ENCODE peak calls at places on chromosomes 5 and 9, in seven cellular contexts. K is bronchial epithelial cell, I is IMR-90, H is fibroblast of pulmonary artery, F is PC-9, Q is H9, D is fibroblast of mammary gland. Z is an unnamed sample.

GRCh38 chr5:175478384-175479124 is at the start of gene SFXN1:
- DNase-seq in K (peak), F (peak), I (peak), D (peak), Q (peak), H (peak), Z (peak)

GRCh38 chr5:134075102-134075501 is 39.4 kb upstream of the TCF7 start:
- DNase-seq in I (no peak), H (no peak), Q (no peak), D (no peak), F (no peak), K (no peak), Z (no peak)

GRCh38 chr9:121837113-121838010 is 185.9 kb downstream of the DAB2IP start:
- DNase-seq in I (peak), K (no peak), D (peak), H (peak), Q (no peak), F (no peak), Z (peak)

GRCh38 chr5:90418214-90418613 is 8.7 kb upstream of the CETN3 start:
- DNase-seq in F (no peak), I (no peak), Q (no peak), H (no peak), D (no peak), K (no peak), Z (no peak)

GRCh38 chr5:1352231-1352825 is 7.4 kb upstream of the CLPTM1L start:
- DNase-seq in K (no peak), H (no peak), F (no peak), Q (no peak), D (no peak), I (no peak), Z (no peak)

GRCh38 chr5:37492778-37493555 is 113.8 kb downstream of the WDR70 start:
- DNase-seq in D (no peak), F (no peak), H (no peak), I (no peak), Q (no peak), K (no peak), Z (no peak)

GRCh38 chr9:131420913-131421312 is 27.0 kb downstream of the PRRC2B start:
- DNase-seq in Q (no peak), K (peak), F (no peak), H (peak), I (peak), D (peak), Z (no peak)

GRCh38 chr5:5340206-5340729 is 82.2 kb upstream of the ICE1 start:
- DNase-seq in I (peak), K (peak), D (peak), F (peak), Q (peak), H (peak), Z (peak)

GRCh38 chr9:130039504-130040147 is 3.4 kb downstream of the FNBP1 start:
- DNase-seq in D (no peak), I (no peak), Q (no peak), H (no peak), K (no peak), F (no peak), Z (no peak)

GRCh38 chr9:35726876-35727438 is 5.0 kb downstream of the TLN1 start:
- DNase-seq in H (peak), F (no peak), Q (peak), D (peak), K (no peak), I (peak), Z (no peak)

GRCh38 chr9:88971131-88971960 is 19.9 kb upstream of the S1PR3 start:
- DNase-seq in F (no peak), Q (no peak), D (no peak), H (no peak), K (no peak), I (no peak), Z (peak)

GRCh38 chr5:173451031-173451430 is 122.8 kb upstream of the STC2 start:
- DNase-seq in D (peak), F (no peak), I (peak), H (peak), Q (peak), K (no peak), Z (peak)
- TF ChIP-seq CTCF in D (peak), F (peak), I (peak), H (peak), Q (peak), K (peak), Z (peak)

GRCh38 chr5:58893551-58893950 is 310.7 kb downstream of the RAB3C start:
- DNase-seq in K (peak), F (no peak), I (no peak), Q (no peak), D (no peak), H (no peak), Z (no peak)

GRCh38 chr5:58890265-58890664 is 307.4 kb downstream of the RAB3C start:
- DNase-seq in F (no peak), D (no peak), Q (no peak), I (no peak), H (no peak), K (no peak), Z (no peak)

GRCh38 chr5:58891971-58892343 is 309.1 kb downstream of the RAB3C start:
- DNase-seq in D (no peak), K (no peak), H (no peak), F (no peak), Q (no peak), I (no peak), Z (no peak)

GRCh38 chr5:58887721-58888409 is 305.0 kb downstream of the RAB3C start:
- DNase-seq in Q (no peak), H (peak), D (peak), K (no peak), I (peak), F (no peak), Z (no peak)

DNA sequence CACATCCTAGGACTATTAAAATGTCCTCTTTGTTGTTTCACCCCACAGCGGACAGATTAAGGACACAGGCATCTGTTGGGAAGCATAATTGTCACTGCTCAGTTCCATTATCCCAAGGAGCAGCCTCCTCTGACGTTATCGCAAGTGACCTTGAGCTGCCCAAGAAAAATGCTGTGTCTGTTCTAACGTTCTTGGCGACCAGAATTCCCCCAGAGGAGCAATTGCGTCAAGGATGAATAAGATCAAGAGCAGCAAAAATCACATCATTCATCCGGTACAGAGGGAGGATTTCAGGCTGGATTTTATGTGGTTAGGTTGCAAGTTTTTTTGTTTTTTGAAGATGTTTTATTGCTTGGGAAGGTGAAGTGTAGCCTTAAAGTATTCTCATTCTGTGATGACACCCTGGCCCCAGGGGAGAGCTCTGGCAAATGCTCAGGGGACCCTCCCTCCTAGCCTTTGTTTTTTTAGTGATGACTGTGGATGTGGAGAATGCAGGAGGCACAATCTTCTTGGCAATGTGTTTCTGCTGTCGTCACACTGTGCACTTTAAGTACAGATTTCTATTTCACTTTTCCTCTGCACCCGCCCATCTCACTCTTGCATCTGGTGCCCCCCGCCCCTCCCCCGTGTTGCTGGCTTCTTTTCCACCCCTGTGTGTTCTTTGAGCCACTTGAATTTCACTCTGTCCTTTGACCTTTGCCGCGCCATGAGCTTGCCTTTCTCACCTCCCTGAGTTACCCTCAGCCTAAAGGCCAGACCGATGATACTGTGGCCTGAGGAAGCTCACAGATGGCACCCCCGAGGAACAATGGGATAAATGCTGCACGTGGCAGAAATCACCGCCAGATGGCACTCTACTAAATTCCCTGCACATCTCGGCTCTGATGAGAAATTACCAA is 308.4 kb downstream of the RAB3C start:
- DNase-seq in F (peak), I (peak), Q (peak), H (peak), K (peak), D (peak), Z (peak)
- TF ChIP-seq CTCF in F (peak), I (peak), Q (peak), H (peak), K (peak), D (peak), Z (peak)

GRCh38 chr5:114184006-114184405 is 177.9 kb upstream of the KCNN2 start:
- DNase-seq in F (no peak), H (no peak), I (peak), Q (no peak), D (peak), K (no peak), Z (no peak)
- TF ChIP-seq CTCF in F (no peak), H (no peak), I (no peak), Q (no peak), D (no peak), K (no peak), Z (no peak)

GRCh38 chr9:135758870-135759269 is 56.9 kb downstream of the KCNT1 start:
- DNase-seq in F (no peak), Q (no peak), D (no peak), I (no peak), K (no peak), H (no peak), Z (no peak)
- TF ChIP-seq CTCF in F (no peak), Q (no peak), D (no peak), I (no peak), K (no peak), H (no peak), Z (no peak)

GRCh38 chr5:10030219-10030831 is 219.4 kb downstream of the ATPSCKMT start:
- DNase-seq in I (peak), D (peak), H (peak), F (no peak), Q (peak), K (peak), Z (peak)
- TF ChIP-seq CTCF in I (peak), D (peak), H (peak), F (peak), Q (peak), K (peak), Z (peak)

GRCh38 chr5:164048527-164048926 is 543.1 kb downstream of the MAT2B start:
- DNase-seq in I (peak), H (peak), D (peak), K (peak), F (no peak), Q (no peak), Z (no peak)
- TF ChIP-seq CTCF in I (peak), H (peak), D (peak), K (peak), F (no peak), Q (peak), Z (peak)

DNA sequence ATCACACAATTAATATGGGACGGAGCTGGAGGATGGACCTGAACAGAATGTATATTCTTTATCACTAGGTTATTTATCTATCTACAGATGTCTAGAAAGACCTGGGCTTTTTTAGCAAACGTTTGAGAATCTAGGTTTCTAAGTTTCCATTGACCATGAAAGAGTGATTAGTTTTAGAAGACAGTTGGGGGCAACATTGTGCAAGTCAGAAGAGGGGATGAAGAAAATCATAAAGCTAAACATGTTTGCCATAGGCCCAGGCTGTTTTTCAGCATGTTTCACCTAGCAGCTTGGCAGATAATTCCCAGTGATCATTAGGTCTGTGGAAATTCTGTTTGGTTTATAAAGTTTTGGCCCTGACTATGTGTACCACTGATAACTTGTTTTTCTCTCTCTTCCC is 44.1 kb upstream of the CDKN2B start:
- DNase-seq in K (no peak), I (peak), F (no peak), H (peak), D (peak), Q (no peak), Z (no peak)
- TF ChIP-seq CTCF in K (no peak), I (no peak), F (no peak), H (no peak), D (no peak), Q (no peak), Z (no peak)

DNA sequence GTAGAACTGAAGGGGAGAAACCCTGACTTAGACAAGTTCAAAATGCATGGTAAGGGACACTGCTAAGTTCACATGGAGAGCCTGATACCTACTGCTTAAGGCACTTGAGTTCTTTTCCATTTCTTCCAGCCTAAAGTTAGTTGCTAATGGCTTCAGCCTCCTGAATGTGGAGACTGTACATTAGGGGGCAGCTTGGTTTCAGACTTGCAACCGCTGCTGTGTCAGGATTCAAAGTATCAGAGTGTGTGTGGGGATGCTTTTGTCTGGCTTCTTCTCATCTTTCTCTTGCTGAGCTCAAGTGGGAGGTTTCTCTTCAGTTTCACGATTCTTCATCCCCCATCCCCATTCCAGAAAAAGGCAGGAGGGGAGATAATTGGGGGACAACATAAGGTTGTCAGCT is 49.4 kb downstream of the ATP10B start:
- DNase-seq in K (peak), I (no peak), F (no peak), D (peak), Q (no peak), H (no peak), Z (no peak)
- TF ChIP-seq CTCF in K (peak), I (no peak), F (no peak), D (no peak), Q (no peak), H (no peak), Z (peak)

GRCh38 chr9:20996809-20997208 is 34.6 kb downstream of the HACD4 start:
- DNase-seq in I (no peak), F (no peak), K (no peak), Q (no peak), D (no peak), H (no peak), Z (no peak)
- TF ChIP-seq CTCF in I (no peak), F (no peak), K (no peak), Q (no peak), D (no peak), H (no peak), Z (no peak)